ENCODE peak calls at places on chromosomes 1 and 21, in seven cellular contexts. L is NCI-H2081; Y is stimulated activated CD8-positive, alpha-beta memory T cell treated with anti-CD3 and anti-CD28 coated beads, Interleukin-15, amount 100 ng/mL, for 48 hours; H is NCI-H1092; C is amniotic stem cell; U is ACHN; A is fibroblast of mammary gland. Q is an unnamed sample.
A peak's percentile ranks its signal among the peaks of the same experiment; 100 is the strongest.

GRCh38 chr1:226033599-226034390 is 28.7 kb upstream of the H3-3A start:
- DNase-seq in L (no peak), Y (no peak), H (no peak), C (no peak), U (no peak), A (no peak), Q (no peak)

GRCh38 chr1:201084171-201084766 is 28.0 kb downstream of the CACNA1S start:
- DNase-seq in L (peak; percentile 12), Y (no peak), H (peak; percentile 16), C (no peak), U (no peak), A (no peak), Q (no peak)

GRCh38 chr1:10686404-10687040 is 109.9 kb downstream of the CASZ1 start:
- DNase-seq in L (peak; percentile 61), Y (no peak), H (peak; percentile 13), C (no peak), U (no peak), A (no peak), Q (no peak)

GRCh38 chr21:38930838-38931237 is 125.1 kb downstream of the ETS2 start:
- DNase-seq in L (no peak), Y (no peak), H (no peak), C (no peak), U (no peak), A (peak; percentile 77), Q (peak; percentile 48)

GRCh38 chr1:204340137-204340536 is 19.6 kb downstream of the PLEKHA6 start:
- DNase-seq in L (peak; percentile 100), Y (no peak), H (peak; percentile 84), C (no peak), U (no peak), A (no peak), Q (no peak)

GRCh38 chr1:203084588-203085527 is 954 bp downstream of the MYOG start:
- DNase-seq in L (no peak), Y (no peak), H (no peak), C (no peak), U (peak; percentile 25), A (no peak), Q (no peak)

GRCh38 chr1:22841754-22842370 is 130.8 kb downstream of the LACTBL1 start:
- DNase-seq in L (peak; percentile 33), Y (no peak), H (peak; percentile 58), C (no peak), U (no peak), A (no peak), Q (no peak)

GRCh38 chr1:199404191-199404590 is 623.3 kb upstream of the NR5A2 start:
- DNase-seq in L (no peak), Y (no peak), H (no peak), C (no peak), U (no peak), A (peak; percentile 32), Q (no peak)

GRCh38 chr1:63892632-63893395 is 119.0 kb downstream of the ROR1 start:
- DNase-seq in L (peak; percentile 39), Y (no peak), H (peak; percentile 41), C (peak; percentile 31), U (peak; percentile 89), A (peak; percentile 75), Q (no peak)

GRCh38 chr1:160101037-160101716 is 2.8 kb upstream of the IGSF8 start:
- DNase-seq in L (peak; percentile 80), Y (peak; percentile 59), H (peak; percentile 40), C (no peak), U (peak; percentile 66), A (peak; percentile 63), Q (peak; percentile 44)

GRCh38 chr1:237799762-237800474 is 90.8 kb downstream of the ZP4 start:
- DNase-seq in L (peak; percentile 92), Y (peak; percentile 4), H (peak; percentile 88), C (no peak), U (peak; percentile 86), A (peak; percentile 41), Q (peak; percentile 57)

GRCh38 chr1:217574265-217574949 is 56.5 kb downstream of the GPATCH2 start:
- DNase-seq in L (no peak), Y (no peak), H (no peak), C (no peak), U (no peak), A (no peak), Q (no peak)

GRCh38 chr1:21313146-21313885 is 23.1 kb upstream of the ECE1 start:
- DNase-seq in L (no peak), Y (no peak), H (no peak), C (no peak), U (no peak), A (peak; percentile 84), Q (no peak)

GRCh38 chr1:45326627-45327591 is at the start of gene HPDL:
- DNase-seq in L (peak; percentile 79), Y (peak; percentile 76), H (peak; percentile 85), C (no peak), U (peak; percentile 33), A (peak; percentile 48), Q (peak; percentile 87)

GRCh38 chr1:9821710-9822109 is 2.1 kb downstream of the CLSTN1 start:
- DNase-seq in L (no peak), Y (no peak), H (no peak), C (no peak), U (no peak), A (no peak), Q (no peak)

GRCh38 chr21:34100789-34101188 is 27.4 kb downstream of the MRPS6 start:
- DNase-seq in L (no peak), Y (no peak), H (no peak), C (no peak), U (no peak), A (peak; percentile 51), Q (no peak)

GRCh38 chr1:77687519-77687906 is 5.1 kb upstream of the ZZZ3 start:
- DNase-seq in L (no peak), Y (no peak), H (no peak), C (no peak), U (no peak), A (peak; percentile 15), Q (no peak)

GRCh38 chr1:203649551-203650011 is 22.9 kb downstream of the ATP2B4 start:
- DNase-seq in L (no peak), Y (peak; percentile 62), H (no peak), C (no peak), U (no peak), A (no peak), Q (peak; percentile 35)

GRCh38 chr1:1080122-1080753 is 6.1 kb upstream of the RNF223 start:
- DNase-seq in L (no peak), Y (no peak), H (no peak), C (no peak), U (peak; percentile 73), A (peak; percentile 37), Q (no peak)

GRCh38 chr21:43311303-43311817 is 115.6 kb downstream of the SIK1 start:
- DNase-seq in L (peak; percentile 88), Y (no peak), H (peak; percentile 22), C (no peak), U (no peak), A (no peak), Q (no peak)